ENCODE peak calls at places on chromosome 9, in seven cellular contexts. D is psoas muscle, X is H4, T is cerebellum, E is germinal center, F is LHCN-M2, H is body of pancreas. L is an unnamed sample.

GRCh38 chr9:31104249-31104648 is 1280.2 kb upstream of the ACO1 start:
- DNase-seq in F (no peak), T (no peak), X (no peak), D (no peak), E (no peak), H (no peak), L (no peak)

GRCh38 chr9:127388856-127389238 is 8.1 kb upstream of the SLC2A8 start:
- DNase-seq in F (no peak), X (no peak), T (no peak), H (no peak), E (no peak), D (no peak), L (no peak)

GRCh38 chr9:108784998-108785397 is 70.8 kb downstream of the ACTL7B start:
- DNase-seq in D (no peak), E (no peak), X (peak), H (peak), T (no peak), F (no peak), L (no peak)

GRCh38 chr9:126650830-126651341 is 37.2 kb downstream of the LMX1B start:
- DNase-seq in F (no peak), D (no peak), T (no peak), X (no peak), H (no peak), E (no peak), L (no peak)

GRCh38 chr9:596701-597100 is 244.8 kb upstream of the DMRT1 start:
- DNase-seq in E (no peak), X (no peak), F (no peak), H (no peak), D (no peak), T (no peak), L (no peak)

GRCh38 chr9:133929599-133929998 is 62.5 kb downstream of the VAV2 start:
- DNase-seq in E (no peak), H (no peak), F (no peak), D (no peak), T (no peak), X (no peak), L (no peak)

GRCh38 chr9:75238311-75238976 is 150.1 kb downstream of the OSTF1 start:
- DNase-seq in T (no peak), E (peak), F (peak), X (peak), H (peak), D (no peak), L (peak)

GRCh38 chr9:14497476-14497875 is 183.5 kb upstream of the NFIB start:
- DNase-seq in D (no peak), F (no peak), H (no peak), X (no peak), T (no peak), E (no peak), L (no peak)

GRCh38 chr9:107782381-107782780 is 292.8 kb upstream of the KLF4 start:
- DNase-seq in X (no peak), H (no peak), F (peak), T (no peak), E (no peak), D (no peak), L (no peak)

GRCh38 chr9:120289990-120290925 is 289.7 kb downstream of the CDK5RAP2 start:
- DNase-seq in F (no peak), E (no peak), H (no peak), D (no peak), X (no peak), T (peak), L (no peak)

GRCh38 chr9:129177443-129177790 is 644 bp downstream of the IER5L start:
- DNase-seq in X (no peak), H (no peak), D (no peak), F (peak), E (peak), T (no peak), L (no peak)

GRCh38 chr9:2576631-2577030 is 45.0 kb upstream of the VLDLR start:
- DNase-seq in E (no peak), H (no peak), T (no peak), X (no peak), D (no peak), F (no peak), L (no peak)

GRCh38 chr9:68627594-68627993 is 77.4 kb upstream of the PIP5K1B start:
- DNase-seq in F (no peak), E (no peak), X (no peak), T (no peak), H (no peak), D (no peak), L (no peak)

GRCh38 chr9:726005-726404 is 115.5 kb upstream of the DMRT1 start:
- DNase-seq in D (no peak), F (no peak), H (no peak), X (no peak), E (no peak), T (no peak), L (no peak)

GRCh38 chr9:113649054-113649453 is 185.5 kb downstream of the RGS3 start:
- DNase-seq in H (no peak), D (peak), T (peak), X (peak), E (no peak), F (no peak), L (no peak)

GRCh38 chr9:127522727-127523126 is 71.4 kb downstream of the LRSAM1 start:
- DNase-seq in X (no peak), D (no peak), T (no peak), E (no peak), F (peak), H (no peak), L (no peak)

GRCh38 chr9:38339087-38339486 is 53.4 kb upstream of the ALDH1B1 start:
- DNase-seq in H (peak), D (no peak), E (no peak), X (peak), F (peak), T (no peak), L (no peak)

GRCh38 chr9:113653746-113654604 is 190.4 kb downstream of the RGS3 start:
- DNase-seq in E (no peak), H (no peak), T (no peak), X (no peak), F (no peak), D (no peak), L (no peak)

GRCh38 chr9:75624984-75625383 is 265.5 kb upstream of the PCSK5 start:
- DNase-seq in T (no peak), X (no peak), E (no peak), F (no peak), H (no peak), D (no peak), L (no peak)

GRCh38 chr9:133112361-133113026 is 8.5 kb downstream of the RALGDS start:
- DNase-seq in T (no peak), H (peak), X (no peak), D (peak), E (peak), F (no peak), L (peak)

GRCh38 chr9:2655411-2655901 is 33.9 kb downstream of the VLDLR start:
- DNase-seq in D (no peak), F (peak), E (no peak), T (no peak), X (peak), H (no peak), L (no peak)

GRCh38 chr9:98795970-98796363 is 388 bp downstream of the ANKS6 start:
- DNase-seq in X (no peak), T (no peak), D (peak), F (no peak), E (peak), H (no peak), L (peak)

GRCh38 chr9:95316274-95316673 is 1.2 kb downstream of the FANCC start:
- DNase-seq in X (no peak), H (no peak), E (no peak), T (no peak), D (no peak), F (no peak), L (no peak)

GRCh38 chr9:6055213-6055612 is 39.8 kb upstream of the RANBP6 start:
- DNase-seq in E (peak), F (peak), H (peak), X (peak), D (no peak), T (no peak), L (peak)

GRCh38 chr9:136949817-136950655 is 2.0 kb upstream of the LCN12 start:
- DNase-seq in F (peak), D (peak), X (peak), T (peak), E (peak), H (peak), L (peak)

GRCh38 chr9:134066923-134067851 is 639 bp downstream of the BRD3 start:
- DNase-seq in F (peak), X (no peak), E (peak), T (peak), H (no peak), D (peak), L (peak)